ENCODE peak calls at places on chromosome 3, in nine cellular contexts. One of them, this sample, is unnamed.

GRCh38 chr3:64992462-64993285 is 304.9 kb upstream of the ADAMTS9 start:
- DNase-seq in fibroblast of mammary gland: no peak
- DNase-seq in AG20443: no peak
- DNase-seq in tibial nerve: peak
- DNase-seq in EL: no peak
- DNase-seq in posterior cingulate gyrus: no peak
- DNase-seq in NCI-H1105: no peak
- DNase-seq in NCI-H748 treated with DMSO at 0.1 percent for 48 hours: no peak
- DNase-seq in CD8-positive, alpha-beta memory T cell: no peak
- DNase-seq in this sample: no peak

GRCh38 chr3:4438296-4438695 is 28.8 kb downstream of the SUMF1 start:
- DNase-seq in fibroblast of mammary gland: no peak
- DNase-seq in AG20443: no peak
- DNase-seq in tibial nerve: no peak
- DNase-seq in EL: no peak
- DNase-seq in posterior cingulate gyrus: no peak
- DNase-seq in NCI-H1105: no peak
- DNase-seq in NCI-H748 treated with DMSO at 0.1 percent for 48 hours: no peak
- DNase-seq in CD8-positive, alpha-beta memory T cell: no peak
- DNase-seq in this sample: no peak

GRCh38 chr3:127123533-127123932 is 69.4 kb upstream of the PRR23E start:
- DNase-seq in fibroblast of mammary gland: no peak
- DNase-seq in AG20443: no peak
- DNase-seq in tibial nerve: no peak
- DNase-seq in EL: no peak
- DNase-seq in posterior cingulate gyrus: no peak
- DNase-seq in NCI-H1105: no peak
- DNase-seq in NCI-H748 treated with DMSO at 0.1 percent for 48 hours: no peak
- DNase-seq in CD8-positive, alpha-beta memory T cell: no peak
- DNase-seq in this sample: no peak

GRCh38 chr3:115254492-115255196 is 107.6 kb upstream of the ZBTB20 start:
- DNase-seq in fibroblast of mammary gland: no peak
- DNase-seq in AG20443: no peak
- DNase-seq in tibial nerve: no peak
- DNase-seq in EL: no peak
- DNase-seq in posterior cingulate gyrus: no peak
- DNase-seq in NCI-H1105: no peak
- DNase-seq in NCI-H748 treated with DMSO at 0.1 percent for 48 hours: no peak
- DNase-seq in CD8-positive, alpha-beta memory T cell: no peak
- DNase-seq in this sample: no peak

GRCh38 chr3:99191186-99191585 is 289.7 kb upstream of the DCBLD2 start:
- DNase-seq in fibroblast of mammary gland: no peak
- DNase-seq in AG20443: no peak
- DNase-seq in tibial nerve: no peak
- DNase-seq in EL: no peak
- DNase-seq in posterior cingulate gyrus: no peak
- DNase-seq in NCI-H1105: no peak
- DNase-seq in NCI-H748 treated with DMSO at 0.1 percent for 48 hours: no peak
- DNase-seq in CD8-positive, alpha-beta memory T cell: no peak
- DNase-seq in this sample: no peak

GRCh38 chr3:18634451-18634850 is 209.3 kb upstream of the SATB1 start:
- DNase-seq in fibroblast of mammary gland: no peak
- DNase-seq in AG20443: no peak
- DNase-seq in tibial nerve: no peak
- DNase-seq in EL: no peak
- DNase-seq in posterior cingulate gyrus: no peak
- DNase-seq in NCI-H1105: no peak
- DNase-seq in NCI-H748 treated with DMSO at 0.1 percent for 48 hours: no peak
- DNase-seq in CD8-positive, alpha-beta memory T cell: no peak
- DNase-seq in this sample: no peak

GRCh38 chr3:155891341-155891740 is 20.9 kb downstream of the GMPS start:
- DNase-seq in fibroblast of mammary gland: peak
- DNase-seq in AG20443: no peak
- DNase-seq in tibial nerve: no peak
- DNase-seq in EL: peak
- DNase-seq in posterior cingulate gyrus: no peak
- DNase-seq in NCI-H1105: no peak
- DNase-seq in NCI-H748 treated with DMSO at 0.1 percent for 48 hours: no peak
- DNase-seq in CD8-positive, alpha-beta memory T cell: no peak
- DNase-seq in this sample: no peak

GRCh38 chr3:134249935-134250716 is 533 bp downstream of the RYK start:
- DNase-seq in fibroblast of mammary gland: peak
- DNase-seq in AG20443: peak
- DNase-seq in tibial nerve: peak
- DNase-seq in EL: peak
- DNase-seq in posterior cingulate gyrus: peak
- DNase-seq in NCI-H1105: peak
- DNase-seq in NCI-H748 treated with DMSO at 0.1 percent for 48 hours: no peak
- DNase-seq in CD8-positive, alpha-beta memory T cell: peak
- DNase-seq in this sample: peak

GRCh38 chr3:99951701-99952100 is 134.0 kb downstream of the CMSS1 start:
- DNase-seq in fibroblast of mammary gland: no peak
- DNase-seq in AG20443: no peak
- DNase-seq in tibial nerve: no peak
- DNase-seq in EL: peak
- DNase-seq in posterior cingulate gyrus: no peak
- DNase-seq in NCI-H1105: no peak
- DNase-seq in NCI-H748 treated with DMSO at 0.1 percent for 48 hours: no peak
- DNase-seq in CD8-positive, alpha-beta memory T cell: no peak
- DNase-seq in this sample: no peak

This sample was measured in tibial artery.